ENCODE peak calls at places on chromosome 5, in eight cellular contexts. L is Panc1; J is tibial nerve; F is right cardiac atrium; K is CD8-positive, alpha-beta memory T cell; D is transverse colon; Q is mesenchymal stem cell; U is hepatocyte. I is an unnamed sample. For H3K4me1, the result is how much of the 10 kb centered on the place peaks cover.

GRCh38 chr5:138515571-138516275 is 27.3 kb downstream of the ETF1 start:
- DNase-seq in L (no peak), U (no peak), Q (no peak), K (no peak), D (no peak), F (no peak), J (no peak), I (no peak)

GRCh38 chr5:92371889-92372235 is 988.7 kb upstream of the ARRDC3 start:
- DNase-seq in L (no peak), Q (no peak), J (no peak), F (no peak), K (no peak), U (no peak), D (no peak), I (peak)

GRCh38 chr5:173670791-173671120 is 54.3 kb upstream of the BOD1 start:
- DNase-seq in D (no peak), U (no peak), Q (no peak), L (no peak), K (no peak), J (no peak), F (peak), I (peak)

GRCh38 chr5:54362434-54362833 is 52.1 kb upstream of the ARL15 start:
- DNase-seq in D (no peak), Q (no peak), L (no peak), J (no peak), U (no peak), F (no peak), K (no peak), I (peak)

GRCh38 chr5:73388371-73388684 is 60.2 kb downstream of the FOXD1 start:
- DNase-seq in F (no peak), D (no peak), J (no peak), Q (peak), K (no peak), L (no peak), U (no peak), I (peak)

GRCh38 chr5:68122929-68123328 is 92.6 kb upstream of the PIK3R1 start:
- DNase-seq in Q (no peak), K (no peak), J (no peak), F (no peak), U (no peak), D (no peak), L (no peak), I (no peak)

GRCh38 chr5:167049043-167049663 is 1242.3 kb upstream of the WWC1 start:
- DNase-seq in L (peak), U (peak), Q (peak), K (no peak), F (no peak), J (peak), D (peak), I (peak)

GRCh38 chr5:71600783-71601182 is 13.6 kb downstream of the MCCC2 start:
- DNase-seq in J (no peak), K (no peak), U (no peak), F (no peak), L (no peak), D (no peak), Q (no peak), I (no peak)

GRCh38 chr5:101393795-101394450 is 490.8 kb upstream of the ST8SIA4 start:
- DNase-seq in L (no peak), J (no peak), Q (no peak), F (no peak), K (no peak), U (no peak), D (no peak), I (peak)

GRCh38 chr5:135398160-135398854 is 724 bp downstream of the MACROH2A1 start:
- DNase-seq in D (peak), L (no peak), F (peak), Q (peak), J (no peak), K (no peak), U (peak), I (peak)

GRCh38 chr5:14593326-14594036 is 11.9 kb downstream of the OTULINL start:
- DNase-seq in K (no peak), Q (peak), U (no peak), D (no peak), J (no peak), L (no peak), F (no peak), I (peak)
- H3K4me1 ChIP-seq in K (half or more), Q (under half), U (under half), D (under half), J (under half), L (under half), F (under half), I (under half)

DNA sequence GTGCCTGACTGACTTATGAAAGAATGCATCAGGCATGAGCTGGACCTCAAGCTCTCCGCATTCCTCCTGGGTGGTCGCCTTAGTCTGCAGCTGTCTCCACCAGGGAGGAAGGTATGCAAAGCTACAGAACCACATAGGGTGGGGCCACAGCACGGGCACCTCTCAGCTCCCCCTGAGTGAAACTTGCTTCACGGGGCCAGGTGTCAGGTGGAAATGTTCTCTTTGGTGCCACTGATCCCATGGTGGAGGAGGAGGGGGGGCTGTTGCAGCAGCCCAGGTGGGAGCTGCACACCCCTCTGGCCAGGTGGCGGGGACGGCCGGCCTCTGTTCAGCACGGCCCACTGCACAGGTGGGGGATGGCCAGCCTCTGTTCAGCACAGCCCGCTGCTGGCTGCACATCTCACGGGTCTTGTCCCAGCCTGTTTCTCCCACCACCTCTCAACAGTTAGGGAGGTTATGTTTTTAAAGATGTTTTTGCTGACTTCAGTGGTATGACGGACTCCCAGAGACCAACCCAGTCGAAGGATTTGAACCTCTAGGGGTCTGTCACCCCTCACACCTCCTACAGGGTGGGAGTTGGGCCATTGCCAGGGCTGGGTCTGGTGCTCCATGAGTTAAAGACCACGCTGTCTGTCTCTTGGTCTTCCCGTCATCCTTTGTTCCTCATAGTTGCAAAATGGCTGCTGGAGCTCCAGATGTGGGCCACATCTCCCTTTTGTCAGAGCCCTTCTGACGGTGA is 34.3 kb downstream of the MRPL36 start:
- DNase-seq in U (no peak), Q (no peak), L (no peak), K (no peak), J (no peak), D (peak), F (no peak), I (no peak)
- H3K27ac ChIP-seq in U (no peak), Q (no peak), L (no peak), K (no peak), J (no peak), D (no peak), F (no peak), I (no peak)

GRCh38 chr5:179273441-179274145 is 71.7 kb downstream of the ADAMTS2 start:
- DNase-seq in Q (no peak), L (no peak), J (no peak), F (no peak), D (no peak), K (no peak), U (no peak), I (no peak)
- H3K4me1 ChIP-seq in Q (under half), L (under half), J (half or more), F (under half), D (under half), K (under half), U (under half), I (half or more)

GRCh38 chr5:96968614-96969013 is 32.7 kb downstream of the LNPEP start:
- DNase-seq in U (peak), K (no peak), L (no peak), J (no peak), D (no peak), Q (peak), F (no peak), I (no peak)
- H3K27ac ChIP-seq in U (peak), K (no peak), L (no peak), J (no peak), D (peak), Q (peak), F (peak), I (no peak)